ENCODE peak calls at places on chromosomes 1 and 21, in seven cellular contexts. One of them, this sample, is unnamed.

GRCh38 chr1:18373882-18374493 is 106.7 kb upstream of the KLHDC7A start:
- DNase-seq in central memory CD4-positive, alpha-beta T cell: no peak
- DNase-seq in AML-193: no peak
- DNase-seq in GM03348: no peak
- DNase-seq in AG04449: no peak
- DNase-seq in stimulated activated CD4-positive, alpha-beta T cell treated with anti-CD3 and anti-CD28 coated beads, Interleukin-1b, Interleukin-23, amount 100 ng/mL, for 1 hour: no peak
- DNase-seq in GF-D8: no peak
- DNase-seq in this sample: no peak

GRCh38 chr21:34204481-34205439 is 131.4 kb downstream of the MRPS6 start:
- DNase-seq in central memory CD4-positive, alpha-beta T cell: no peak
- DNase-seq in AML-193: no peak
- DNase-seq in GM03348: no peak
- DNase-seq in AG04449: no peak
- DNase-seq in stimulated activated CD4-positive, alpha-beta T cell treated with anti-CD3 and anti-CD28 coated beads, Interleukin-1b, Interleukin-23, amount 100 ng/mL, for 1 hour: no peak
- DNase-seq in GF-D8: no peak
- DNase-seq in this sample: no peak

GRCh38 chr1:31736675-31737074 is 27.5 kb downstream of the ADGRB2 start:
- DNase-seq in central memory CD4-positive, alpha-beta T cell: no peak
- DNase-seq in AML-193: no peak
- DNase-seq in GM03348: no peak
- DNase-seq in AG04449: no peak
- DNase-seq in stimulated activated CD4-positive, alpha-beta T cell treated with anti-CD3 and anti-CD28 coated beads, Interleukin-1b, Interleukin-23, amount 100 ng/mL, for 1 hour: no peak
- DNase-seq in GF-D8: no peak
- DNase-seq in this sample: no peak

GRCh38 chr1:44409741-44410140 is 4.7 kb downstream of the RNF220 start:
- DNase-seq in central memory CD4-positive, alpha-beta T cell: no peak
- DNase-seq in AML-193: no peak
- DNase-seq in GM03348: no peak
- DNase-seq in AG04449: no peak
- DNase-seq in stimulated activated CD4-positive, alpha-beta T cell treated with anti-CD3 and anti-CD28 coated beads, Interleukin-1b, Interleukin-23, amount 100 ng/mL, for 1 hour: no peak
- DNase-seq in GF-D8: no peak
- DNase-seq in this sample: no peak

GRCh38 chr1:240888039-240888786 is 276.3 kb upstream of the GREM2 start:
- DNase-seq in central memory CD4-positive, alpha-beta T cell: no peak
- DNase-seq in AML-193: peak
- DNase-seq in GM03348: no peak
- DNase-seq in AG04449: no peak
- DNase-seq in stimulated activated CD4-positive, alpha-beta T cell treated with anti-CD3 and anti-CD28 coated beads, Interleukin-1b, Interleukin-23, amount 100 ng/mL, for 1 hour: no peak
- DNase-seq in GF-D8: no peak
- DNase-seq in this sample: peak

GRCh38 chr1:32438136-32438535 is 26.7 kb upstream of the ZBTB8B start:
- DNase-seq in central memory CD4-positive, alpha-beta T cell: no peak
- DNase-seq in AML-193: no peak
- DNase-seq in GM03348: no peak
- DNase-seq in AG04449: no peak
- DNase-seq in stimulated activated CD4-positive, alpha-beta T cell treated with anti-CD3 and anti-CD28 coated beads, Interleukin-1b, Interleukin-23, amount 100 ng/mL, for 1 hour: no peak
- DNase-seq in GF-D8: no peak
- DNase-seq in this sample: no peak

GRCh38 chr1:78255849-78256248 is 210.1 kb downstream of the GIPC2 start:
- DNase-seq in central memory CD4-positive, alpha-beta T cell: no peak
- DNase-seq in AML-193: no peak
- DNase-seq in GM03348: peak
- DNase-seq in AG04449: no peak
- DNase-seq in stimulated activated CD4-positive, alpha-beta T cell treated with anti-CD3 and anti-CD28 coated beads, Interleukin-1b, Interleukin-23, amount 100 ng/mL, for 1 hour: no peak
- DNase-seq in GF-D8: no peak
- DNase-seq in this sample: peak

GRCh38 chr1:84834419-84835064 is 58.5 kb downstream of the LPAR3 start:
- DNase-seq in central memory CD4-positive, alpha-beta T cell: no peak
- DNase-seq in AML-193: no peak
- DNase-seq in GM03348: no peak
- DNase-seq in AG04449: no peak
- DNase-seq in stimulated activated CD4-positive, alpha-beta T cell treated with anti-CD3 and anti-CD28 coated beads, Interleukin-1b, Interleukin-23, amount 100 ng/mL, for 1 hour: no peak
- DNase-seq in GF-D8: no peak
- DNase-seq in this sample: peak

GRCh38 chr1:32239790-32240139 is 7.3 kb upstream of the FAM167B start:
- DNase-seq in central memory CD4-positive, alpha-beta T cell: no peak
- DNase-seq in AML-193: no peak
- DNase-seq in GM03348: no peak
- DNase-seq in AG04449: no peak
- DNase-seq in stimulated activated CD4-positive, alpha-beta T cell treated with anti-CD3 and anti-CD28 coated beads, Interleukin-1b, Interleukin-23, amount 100 ng/mL, for 1 hour: no peak
- DNase-seq in GF-D8: no peak
- DNase-seq in this sample: no peak

GRCh38 chr1:169711469-169712308 is at the start of gene SELL:
- DNase-seq in central memory CD4-positive, alpha-beta T cell: peak
- DNase-seq in AML-193: peak
- DNase-seq in GM03348: peak
- DNase-seq in AG04449: peak
- DNase-seq in stimulated activated CD4-positive, alpha-beta T cell treated with anti-CD3 and anti-CD28 coated beads, Interleukin-1b, Interleukin-23, amount 100 ng/mL, for 1 hour: peak
- DNase-seq in GF-D8: peak
- DNase-seq in this sample: peak

GRCh38 chr1:165666152-165666551 is 32.2 kb downstream of the ALDH9A1 start:
- DNase-seq in central memory CD4-positive, alpha-beta T cell: no peak
- DNase-seq in AML-193: peak
- DNase-seq in GM03348: peak
- DNase-seq in AG04449: peak
- DNase-seq in stimulated activated CD4-positive, alpha-beta T cell treated with anti-CD3 and anti-CD28 coated beads, Interleukin-1b, Interleukin-23, amount 100 ng/mL, for 1 hour: no peak
- DNase-seq in GF-D8: peak
- DNase-seq in this sample: peak